ENCODE peak calls at places on chromosomes 2 and 18, in eight cellular contexts. D, N, W, I, K, A, X and B are unnamed samples.

GRCh38 chr18:21669736-21670135 is 34.8 kb downstream of the ABHD3 start:
- DNase-seq in D (no peak), N (no peak), W (no peak), I (no peak), K (peak; percentile 40), A (peak; percentile 69), X (no peak), B (no peak)

GRCh38 chr2:236711440-236711839 is 141.8 kb downstream of the ACKR3 start:
- DNase-seq in D (no peak), N (no peak), W (no peak), I (no peak), K (no peak), A (no peak), X (no peak), B (no peak)

GRCh38 chr2:8144785-8145184 is 537.1 kb upstream of the ID2 start:
- DNase-seq in D (no peak), N (no peak), W (no peak), I (no peak), K (no peak), A (no peak), X (peak; percentile 95), B (no peak)

GRCh38 chr2:75288760-75289159 is 89.4 kb upstream of the TACR1 start:
- DNase-seq in D (no peak), N (no peak), W (no peak), I (no peak), K (no peak), A (no peak), X (no peak), B (no peak)

GRCh38 chr2:231521443-231521842 is 8.8 kb downstream of the NMUR1 start:
- DNase-seq in D (no peak), N (no peak), W (no peak), I (no peak), K (no peak), A (no peak), X (no peak), B (no peak)

GRCh38 chr2:202510911-202511310 is 123.9 kb upstream of the FAM117B start:
- DNase-seq in D (no peak), N (no peak), W (no peak), I (no peak), K (no peak), A (no peak), X (peak; percentile 28), B (no peak)

GRCh38 chr2:203446071-203446481 is 89.0 kb downstream of the RAPH1 start:
- DNase-seq in D (no peak), N (no peak), W (no peak), I (no peak), K (no peak), A (no peak), X (peak; percentile 85), B (no peak)

GRCh38 chr2:128638311-128638710 is 319.6 kb upstream of the HS6ST1 start:
- DNase-seq in D (no peak), N (no peak), W (no peak), I (peak; percentile 25), K (no peak), A (no peak), X (no peak), B (no peak)

GRCh38 chr2:105689484-105689883 is 55.2 kb upstream of the NCK2 start:
- DNase-seq in D (no peak), N (no peak), W (no peak), I (no peak), K (no peak), A (no peak), X (no peak), B (no peak)

GRCh38 chr2:187319441-187320108 is 128.5 kb downstream of the CALCRL start:
- DNase-seq in D (peak; percentile 7), N (no peak), W (no peak), I (no peak), K (no peak), A (no peak), X (no peak), B (no peak)

GRCh38 chr2:159712929-159713575 is 746 bp downstream of the MARCHF7 start:
- DNase-seq in D (no peak), N (no peak), W (peak; percentile 9), I (no peak), K (peak; percentile 23), A (no peak), X (no peak), B (peak; percentile 74)

GRCh38 chr2:159711562-159712193 is 628 bp upstream of the MARCHF7 start:
- DNase-seq in D (no peak), N (no peak), W (no peak), I (no peak), K (no peak), A (no peak), X (no peak), B (no peak)

GRCh38 chr2:159713691-159714585 is 1.6 kb downstream of the MARCHF7 start:
- DNase-seq in D (no peak), N (no peak), W (peak; percentile 10), I (no peak), K (no peak), A (no peak), X (peak; percentile 88), B (peak; percentile 60)

GRCh38 chr2:159710601-159711180 is 1.6 kb upstream of the MARCHF7 start:
- DNase-seq in D (no peak), N (no peak), W (no peak), I (no peak), K (no peak), A (no peak), X (peak; percentile 73), B (peak; percentile 40)

DNA sequence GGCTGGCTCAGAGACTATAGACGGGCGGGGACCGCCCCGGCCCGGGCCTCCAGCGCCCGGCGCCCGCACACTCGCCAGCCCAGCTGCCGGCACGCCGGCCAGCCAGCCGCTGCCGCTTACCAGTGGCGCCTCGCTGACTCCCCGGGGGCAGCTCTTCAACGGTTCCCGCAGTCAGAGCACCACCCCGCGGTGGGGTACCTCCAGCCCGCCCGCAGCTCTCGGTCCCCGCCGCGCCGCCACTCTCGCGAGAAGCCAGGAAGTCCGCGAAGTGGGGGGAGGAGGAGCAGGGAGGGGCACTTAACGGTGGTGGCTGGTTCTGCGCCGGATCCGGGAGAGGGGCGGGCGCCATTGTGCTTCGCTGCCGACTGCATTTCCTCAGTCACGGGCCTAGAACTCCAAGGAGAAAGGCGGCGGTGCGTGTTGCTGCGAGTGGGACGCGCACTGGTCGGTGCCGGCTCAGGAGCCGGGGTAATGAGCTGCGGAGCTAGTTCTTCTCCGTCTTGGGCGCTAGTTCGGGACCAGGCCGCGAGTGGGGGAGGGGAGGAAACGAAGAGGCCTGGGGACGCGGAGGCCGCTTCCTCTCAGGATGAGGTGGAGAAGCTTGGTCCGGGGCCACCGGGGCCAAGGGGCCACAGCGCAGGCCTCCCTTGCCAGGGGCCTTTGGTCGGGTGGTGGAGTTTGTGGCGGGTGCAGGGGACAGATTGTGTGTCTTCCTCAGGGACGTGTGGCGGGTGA is at the start of gene MARCHF7:
- DNase-seq in D (peak; percentile 95), N (peak; percentile 94), W (peak; percentile 95), I (peak; percentile 97), K (peak; percentile 97), A (peak; percentile 98), X (peak; percentile 95), B (peak; percentile 97)
- TF ChIP-seq POLR2A in D (peak; percentile 74), N (peak; percentile 98), W (peak; percentile 98), I (peak; percentile 93), K (peak; percentile 89), A (peak; percentile 99), X (peak; percentile 97), B (peak; percentile 97)

GRCh38 chr2:112053917-112054846 is 887 bp upstream of the TMEM87B start:
- DNase-seq in D (peak; percentile 99), N (peak; percentile 97), W (peak; percentile 94), I (peak; percentile 99), K (peak; percentile 96), A (peak; percentile 99), X (peak; percentile 92), B (peak; percentile 97)

GRCh38 chr2:112056626-112056987 is 1.5 kb downstream of the TMEM87B start:
- DNase-seq in D (no peak), N (no peak), W (no peak), I (no peak), K (no peak), A (no peak), X (no peak), B (no peak)

GRCh38 chr2:112059671-112060070 is 4.6 kb downstream of the TMEM87B start:
- DNase-seq in D (no peak), N (no peak), W (no peak), I (no peak), K (no peak), A (no peak), X (no peak), B (no peak)

GRCh38 chr2:112055833-112056625 is 960 bp downstream of the TMEM87B start:
- DNase-seq in D (peak; percentile 78), N (peak; percentile 69), W (peak; percentile 69), I (peak; percentile 60), K (peak; percentile 72), A (peak; percentile 66), X (peak; percentile 95), B (peak; percentile 61)

GRCh38 chr2:112055110-112055832 is at the start of gene TMEM87B:
- DNase-seq in D (peak; percentile 97), N (peak; percentile 95), W (peak; percentile 91), I (peak; percentile 98), K (peak; percentile 97), A (peak; percentile 99), X (peak; percentile 98), B (peak; percentile 98)
- TF ChIP-seq POLR2A in D (peak; percentile 4), N (peak; percentile 34), W (peak; percentile 74), I (peak; percentile 11), K (peak; percentile 56), A (peak; percentile 91), X (peak; percentile 85), B (peak; percentile 68)

GRCh38 chr2:190720691-190721090 is 71.8 kb downstream of the NAB1 start:
- DNase-seq in D (no peak), N (no peak), W (no peak), I (no peak), K (no peak), A (no peak), X (no peak), B (no peak)

GRCh38 chr2:190717764-190718651 is 69.1 kb downstream of the NAB1 start:
- DNase-seq in D (no peak), N (no peak), W (no peak), I (no peak), K (no peak), A (no peak), X (no peak), B (no peak)

GRCh38 chr2:190720276-190720675 is 71.4 kb downstream of the NAB1 start:
- DNase-seq in D (no peak), N (no peak), W (no peak), I (no peak), K (no peak), A (no peak), X (no peak), B (no peak)

GRCh38 chr2:190717306-190717705 is 68.4 kb downstream of the NAB1 start:
- DNase-seq in D (no peak), N (no peak), W (no peak), I (no peak), K (no peak), A (no peak), X (peak; percentile 12), B (no peak)

GRCh38 chr2:190718652-190719526 is 70.0 kb downstream of the NAB1 start:
- DNase-seq in D (peak; percentile 21), N (peak; percentile 55), W (peak; percentile 30), I (peak; percentile 41), K (peak; percentile 74), A (peak; percentile 13), X (peak; percentile 81), B (no peak)
- TF ChIP-seq POLR2A in D (no peak), N (no peak), W (no peak), I (no peak), K (no peak), A (no peak), X (no peak), B (no peak)

DNA sequence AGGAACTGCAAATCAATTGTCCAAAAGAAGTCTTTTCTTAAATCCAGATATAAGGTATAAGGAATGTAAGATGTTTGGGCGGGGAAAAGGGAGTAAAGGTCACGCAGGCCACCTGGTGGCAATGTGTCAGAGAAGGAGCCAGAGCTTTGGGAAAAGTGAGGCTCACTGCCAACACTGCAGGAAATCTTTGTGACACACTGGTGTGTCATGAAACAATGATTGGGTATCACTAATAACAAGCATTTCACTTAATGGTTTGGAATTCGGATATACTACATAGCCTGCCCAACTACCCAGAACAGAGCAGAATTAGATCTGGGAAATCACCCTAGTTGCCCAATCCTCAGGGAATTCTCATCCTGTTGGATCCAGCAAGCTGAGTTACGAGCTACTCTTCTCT is 61.0 kb downstream of the RBMS1 start:
- DNase-seq in D (no peak), N (no peak), W (no peak), I (peak; percentile 29), K (peak; percentile 35), A (peak; percentile 14), X (peak; percentile 87), B (no peak)
- TF ChIP-seq POLR2A in D (no peak), N (no peak), W (no peak), I (no peak), K (no peak), A (no peak), X (no peak), B (no peak)